ENCODE peak calls at places on chromosomes 11 and 22, in four cellular contexts. One of them, this sample, is unnamed.

GRCh38 chr11:132125855-132126841 is 755.7 kb downstream of the NTM start:
- DNase-seq in T-helper 1 cell: no peak
- DNase-seq in psoas muscle: peak; percentile 22
- DNase-seq in mesothelial cell of epicardium: no peak
- DNase-seq in this sample: no peak

GRCh38 chr11:17459211-17459610 is 17.4 kb downstream of the ABCC8 start:
- DNase-seq in T-helper 1 cell: no peak
- DNase-seq in psoas muscle: no peak
- DNase-seq in mesothelial cell of epicardium: no peak
- DNase-seq in this sample: no peak

GRCh38 chr22:35703861-35704584 is 13.6 kb upstream of the APOL5 start:
- DNase-seq in T-helper 1 cell: no peak
- DNase-seq in mesothelial cell of epicardium: no peak
- DNase-seq in psoas muscle: no peak
- DNase-seq in this sample: no peak

GRCh38 chr11:101912823-101913284 is 2.0 kb upstream of the CEP126 start:
- DNase-seq in T-helper 1 cell: no peak
- DNase-seq in mesothelial cell of epicardium: no peak
- DNase-seq in psoas muscle: no peak
- DNase-seq in this sample: no peak

GRCh38 chr11:81303265-81303664 is 1430.4 kb downstream of the FAM181B start:
- DNase-seq in mesothelial cell of epicardium: no peak
- DNase-seq in T-helper 1 cell: no peak
- DNase-seq in psoas muscle: no peak
- DNase-seq in this sample: no peak

GRCh38 chr11:116871248-116871647 is 33.8 kb upstream of the APOA1 start:
- DNase-seq in T-helper 1 cell: no peak
- DNase-seq in mesothelial cell of epicardium: no peak
- DNase-seq in psoas muscle: no peak
- DNase-seq in this sample: no peak

GRCh38 chr11:32893947-32894827 is 1.6 kb downstream of the QSER1 start:
- DNase-seq in mesothelial cell of epicardium: no peak
- DNase-seq in psoas muscle: no peak
- DNase-seq in T-helper 1 cell: no peak
- DNase-seq in this sample: no peak

GRCh38 chr11:95231881-95232605 is 1.0 kb upstream of the SESN3 start:
- DNase-seq in mesothelial cell of epicardium: peak; percentile 64
- DNase-seq in psoas muscle: peak; percentile 62
- DNase-seq in T-helper 1 cell: peak; percentile 58
- DNase-seq in this sample: peak; percentile 79

GRCh38 chr11:120028181-120028935 is 109.6 kb downstream of the TRIM29 start:
- DNase-seq in mesothelial cell of epicardium: no peak
- DNase-seq in psoas muscle: no peak
- DNase-seq in T-helper 1 cell: no peak
- DNase-seq in this sample: no peak

GRCh38 chr11:33775832-33776231 is 1.5 kb upstream of the FBXO3 start:
- DNase-seq in mesothelial cell of epicardium: no peak
- DNase-seq in psoas muscle: no peak
- DNase-seq in T-helper 1 cell: no peak
- DNase-seq in this sample: no peak

GRCh38 chr11:134244593-134244992 is 8.6 kb downstream of the THYN1 start:
- DNase-seq in mesothelial cell of epicardium: no peak
- DNase-seq in T-helper 1 cell: no peak
- DNase-seq in psoas muscle: no peak
- DNase-seq in this sample: no peak

GRCh38 chr11:440065-441042 is 1.5 kb downstream of the ANO9 start:
- DNase-seq in mesothelial cell of epicardium: no peak
- DNase-seq in psoas muscle: no peak
- DNase-seq in T-helper 1 cell: no peak
- DNase-seq in this sample: peak; percentile 44